ENCODE peak calls at places on chromosome 22, in five cellular contexts. One of them, this sample, is unnamed. For H3K9me3, the result is how much of the 10 kb centered on the place peaks cover.

GRCh38 chr22:44530106-44530505 is 32.1 kb upstream of the RTL6 start:
- DNase-seq in GM23248: peak
- DNase-seq in AG04450: no peak
- DNase-seq in uterus: no peak
- DNase-seq in CD4-positive, alpha-beta memory T cell: no peak
- DNase-seq in this sample: no peak

GRCh38 chr22:17098379-17098819 is 13.6 kb downstream of the IL17RA start:
- DNase-seq in GM23248: no peak
- DNase-seq in AG04450: no peak
- DNase-seq in uterus: no peak
- DNase-seq in CD4-positive, alpha-beta memory T cell: peak
- DNase-seq in this sample: peak

GRCh38 chr22:30202531-30203006 is 44.0 kb downstream of the LIF start:
- DNase-seq in GM23248: peak
- DNase-seq in AG04450: no peak
- DNase-seq in uterus: peak
- DNase-seq in CD4-positive, alpha-beta memory T cell: no peak
- DNase-seq in this sample: no peak

GRCh38 chr22:23067023-23067650 is 3.2 kb upstream of the GNAZ start:
- DNase-seq in GM23248: no peak
- DNase-seq in AG04450: no peak
- DNase-seq in uterus: peak
- DNase-seq in CD4-positive, alpha-beta memory T cell: no peak
- DNase-seq in this sample: no peak

GRCh38 chr22:27420817-27421361 is 380.7 kb downstream of the MN1 start:
- DNase-seq in GM23248: peak
- DNase-seq in AG04450: peak
- DNase-seq in uterus: peak
- DNase-seq in CD4-positive, alpha-beta memory T cell: no peak
- DNase-seq in this sample: no peak

GRCh38 chr22:17260950-17261349 is 41.7 kb upstream of the ADA2 start:
- DNase-seq in GM23248: no peak
- DNase-seq in AG04450: no peak
- DNase-seq in uterus: no peak
- DNase-seq in CD4-positive, alpha-beta memory T cell: no peak
- DNase-seq in this sample: no peak

GRCh38 chr22:33110562-33111163 is 52.5 kb upstream of the SYN3 start:
- DNase-seq in GM23248: peak
- DNase-seq in AG04450: no peak
- DNase-seq in uterus: no peak
- DNase-seq in CD4-positive, alpha-beta memory T cell: no peak
- DNase-seq in this sample: no peak

GRCh38 chr22:50691521-50691920 is 18.9 kb downstream of the SHANK3 start:
- DNase-seq in GM23248: peak
- DNase-seq in AG04450: no peak
- DNase-seq in uterus: no peak
- DNase-seq in CD4-positive, alpha-beta memory T cell: peak
- DNase-seq in this sample: peak

GRCh38 chr22:31626427-31627150 is 35.4 kb downstream of the PISD start:
- DNase-seq in GM23248: peak
- DNase-seq in AG04450: no peak
- DNase-seq in uterus: peak
- DNase-seq in CD4-positive, alpha-beta memory T cell: no peak
- DNase-seq in this sample: no peak

GRCh38 chr22:42357634-42358296 is 74.4 kb downstream of the NFAM1 start:
- DNase-seq in GM23248: no peak
- DNase-seq in AG04450: no peak
- DNase-seq in uterus: no peak
- DNase-seq in CD4-positive, alpha-beta memory T cell: no peak
- DNase-seq in this sample: no peak

GRCh38 chr22:26322179-26322905 is 106.7 kb upstream of the ASPHD2 start:
- DNase-seq in GM23248: peak
- DNase-seq in AG04450: peak
- DNase-seq in uterus: no peak
- DNase-seq in CD4-positive, alpha-beta memory T cell: no peak
- DNase-seq in this sample: no peak

GRCh38 chr22:45602824-45603301 is 68.8 kb upstream of the ATXN10 start:
- DNase-seq in GM23248: peak
- DNase-seq in AG04450: no peak
- DNase-seq in uterus: no peak
- DNase-seq in CD4-positive, alpha-beta memory T cell: no peak
- DNase-seq in this sample: no peak

GRCh38 chr22:48301421-48301820 is 1526.3 kb downstream of the BRD1 start:
- DNase-seq in GM23248: no peak
- DNase-seq in AG04450: no peak
- DNase-seq in uterus: no peak
- DNase-seq in CD4-positive, alpha-beta memory T cell: no peak
- DNase-seq in this sample: no peak

GRCh38 chr22:48299801-48300200 is 1527.9 kb downstream of the BRD1 start:
- DNase-seq in GM23248: no peak
- DNase-seq in AG04450: no peak
- DNase-seq in uterus: no peak
- DNase-seq in CD4-positive, alpha-beta memory T cell: no peak
- DNase-seq in this sample: no peak

GRCh38 chr22:48299124-48299523 is 1528.5 kb downstream of the BRD1 start:
- DNase-seq in GM23248: no peak
- DNase-seq in AG04450: no peak
- DNase-seq in uterus: no peak
- DNase-seq in CD4-positive, alpha-beta memory T cell: no peak
- DNase-seq in this sample: no peak

GRCh38 chr22:48301908-48302307 is 1525.8 kb downstream of the BRD1 start:
- DNase-seq in GM23248: no peak
- DNase-seq in AG04450: no peak
- DNase-seq in uterus: no peak
- DNase-seq in CD4-positive, alpha-beta memory T cell: no peak
- DNase-seq in this sample: no peak

DNA sequence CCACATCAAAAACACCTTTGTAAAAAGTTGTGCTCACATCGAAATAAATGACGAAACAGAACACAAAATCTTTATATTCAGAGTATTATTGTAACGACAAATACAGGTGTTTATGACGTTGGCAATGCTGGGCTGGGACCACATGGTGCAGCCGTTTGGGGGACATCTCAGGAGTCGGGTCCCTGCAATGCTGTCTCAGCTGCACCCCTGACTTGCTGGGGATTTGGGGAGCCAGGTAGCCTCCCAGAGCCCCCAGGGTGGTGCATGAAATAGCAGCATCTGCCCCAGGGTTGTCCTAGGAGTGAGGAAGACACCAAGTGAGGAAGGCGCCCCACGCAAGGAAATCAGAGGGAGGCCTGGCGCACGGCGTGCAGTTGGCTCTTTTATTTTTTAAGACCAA is 1526.8 kb downstream of the BRD1 start:
- DNase-seq in GM23248: no peak
- DNase-seq in AG04450: no peak
- DNase-seq in uterus: no peak
- DNase-seq in CD4-positive, alpha-beta memory T cell: no peak
- DNase-seq in this sample: no peak
- H3K9me3 ChIP-seq in GM23248: under half
- H3K9me3 ChIP-seq in AG04450: half or more
- H3K9me3 ChIP-seq in uterus: under half
- H3K9me3 ChIP-seq in CD4-positive, alpha-beta memory T cell: under half
- H3K9me3 ChIP-seq in this sample: under half

DNA sequence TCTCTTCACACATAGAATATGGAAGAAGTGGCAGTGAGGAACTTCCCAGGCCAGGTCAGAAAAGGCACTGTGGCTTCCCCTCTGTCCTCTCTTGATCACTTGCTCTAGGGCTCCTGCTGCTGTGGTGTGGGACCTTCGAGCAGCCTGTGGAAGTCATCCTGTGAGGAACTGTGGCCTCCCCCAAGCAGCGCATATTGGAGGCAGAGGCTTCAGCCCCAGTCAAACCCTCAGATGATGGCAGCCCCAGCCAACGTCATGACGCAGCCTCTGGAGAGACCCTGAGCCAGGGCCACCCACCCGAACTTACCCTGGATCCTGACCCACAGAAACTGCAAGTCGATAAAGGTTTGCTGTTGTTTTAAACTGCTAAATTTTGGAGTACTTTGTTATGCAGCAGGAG is 444.9 kb downstream of the TBC1D22A start:
- DNase-seq in GM23248: no peak
- DNase-seq in AG04450: no peak
- DNase-seq in uterus: no peak
- DNase-seq in CD4-positive, alpha-beta memory T cell: no peak
- DNase-seq in this sample: no peak
- H3K9me3 ChIP-seq in GM23248: under half
- H3K9me3 ChIP-seq in AG04450: under half
- H3K9me3 ChIP-seq in uterus: under half
- H3K9me3 ChIP-seq in CD4-positive, alpha-beta memory T cell: under half
- H3K9me3 ChIP-seq in this sample: under half

DNA sequence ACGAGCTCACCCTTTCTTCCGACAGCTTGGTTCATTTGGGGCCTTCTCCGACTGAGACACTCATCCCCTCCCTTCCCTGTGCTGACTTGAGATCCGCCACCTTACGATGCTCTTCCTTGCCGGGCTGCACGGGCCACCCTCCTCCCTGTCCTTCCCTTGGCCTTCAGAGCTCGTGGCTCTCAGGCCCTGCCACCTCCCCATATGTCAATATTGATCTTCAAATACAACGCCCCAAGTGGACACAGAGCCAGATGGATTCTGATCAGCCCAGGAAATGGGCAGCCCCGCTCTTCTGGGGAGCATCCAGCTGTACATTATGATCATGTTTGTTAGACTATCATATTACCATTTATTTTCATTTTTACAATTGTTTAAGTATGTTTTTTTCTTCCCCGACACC is 812.8 kb downstream of the TBC1D22A start:
- DNase-seq in GM23248: no peak
- DNase-seq in AG04450: no peak
- DNase-seq in uterus: no peak
- DNase-seq in CD4-positive, alpha-beta memory T cell: no peak
- DNase-seq in this sample: no peak
- H3K9me3 ChIP-seq in GM23248: under half
- H3K9me3 ChIP-seq in AG04450: under half
- H3K9me3 ChIP-seq in uterus: under half
- H3K9me3 ChIP-seq in CD4-positive, alpha-beta memory T cell: under half
- H3K9me3 ChIP-seq in this sample: under half

GRCh38 chr22:47298017-47298820 is 535.8 kb downstream of the TBC1D22A start:
- DNase-seq in GM23248: no peak
- DNase-seq in AG04450: no peak
- DNase-seq in uterus: no peak
- DNase-seq in CD4-positive, alpha-beta memory T cell: no peak
- DNase-seq in this sample: no peak
- H3K9me3 ChIP-seq in GM23248: under half
- H3K9me3 ChIP-seq in AG04450: under half
- H3K9me3 ChIP-seq in uterus: under half
- H3K9me3 ChIP-seq in CD4-positive, alpha-beta memory T cell: under half
- H3K9me3 ChIP-seq in this sample: under half

GRCh38 chr22:49392247-49392646 is 435.4 kb downstream of the BRD1 start:
- DNase-seq in GM23248: no peak
- DNase-seq in AG04450: no peak
- DNase-seq in uterus: no peak
- DNase-seq in CD4-positive, alpha-beta memory T cell: no peak
- DNase-seq in this sample: no peak

GRCh38 chr22:49393526-49393925 is 434.1 kb downstream of the BRD1 start:
- DNase-seq in GM23248: no peak
- DNase-seq in AG04450: no peak
- DNase-seq in uterus: no peak
- DNase-seq in CD4-positive, alpha-beta memory T cell: no peak
- DNase-seq in this sample: no peak

GRCh38 chr22:49395617-49396016 is 432.1 kb downstream of the BRD1 start:
- DNase-seq in GM23248: no peak
- DNase-seq in AG04450: no peak
- DNase-seq in uterus: no peak
- DNase-seq in CD4-positive, alpha-beta memory T cell: no peak
- DNase-seq in this sample: no peak

GRCh38 chr22:49392841-49393510 is 434.7 kb downstream of the BRD1 start:
- DNase-seq in GM23248: no peak
- DNase-seq in AG04450: no peak
- DNase-seq in uterus: no peak
- DNase-seq in CD4-positive, alpha-beta memory T cell: no peak
- DNase-seq in this sample: no peak

DNA sequence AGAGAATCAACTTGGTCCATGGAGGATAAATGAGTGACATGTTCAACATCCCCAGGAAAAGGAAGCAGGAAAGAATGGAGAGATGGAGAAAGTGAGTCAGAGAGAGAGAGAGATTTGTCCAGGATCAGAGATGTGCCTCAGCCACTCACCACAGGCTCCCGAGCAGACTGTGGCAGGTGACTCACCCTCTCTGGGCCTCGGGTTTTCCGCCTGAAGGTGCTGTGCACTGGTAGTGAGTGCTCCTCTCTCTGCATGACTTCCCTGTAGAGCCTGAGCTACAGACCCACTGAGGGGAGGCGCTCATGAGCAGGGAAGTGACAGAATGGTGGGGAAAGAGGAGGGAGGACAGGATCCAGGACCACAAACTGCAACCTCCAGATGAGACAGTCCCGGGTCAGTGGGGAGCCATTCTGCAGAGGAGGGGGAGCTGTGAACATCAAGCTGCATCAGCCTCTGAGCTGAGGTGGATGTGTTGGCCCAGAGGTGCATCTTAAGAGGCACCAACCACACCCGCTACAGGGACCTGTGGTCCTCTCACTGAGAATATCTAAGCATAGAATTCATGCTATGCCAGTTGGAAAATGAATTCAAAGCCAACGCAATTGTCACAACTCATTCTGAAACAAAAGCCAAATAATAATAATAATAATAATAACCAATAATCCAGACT is 433.4 kb downstream of the BRD1 start:
- DNase-seq in GM23248: no peak
- DNase-seq in AG04450: no peak
- DNase-seq in uterus: no peak
- DNase-seq in CD4-positive, alpha-beta memory T cell: no peak
- DNase-seq in this sample: no peak
- H3K9me3 ChIP-seq in GM23248: under half
- H3K9me3 ChIP-seq in AG04450: half or more
- H3K9me3 ChIP-seq in uterus: under half
- H3K9me3 ChIP-seq in CD4-positive, alpha-beta memory T cell: under half
- H3K9me3 ChIP-seq in this sample: under half

DNA sequence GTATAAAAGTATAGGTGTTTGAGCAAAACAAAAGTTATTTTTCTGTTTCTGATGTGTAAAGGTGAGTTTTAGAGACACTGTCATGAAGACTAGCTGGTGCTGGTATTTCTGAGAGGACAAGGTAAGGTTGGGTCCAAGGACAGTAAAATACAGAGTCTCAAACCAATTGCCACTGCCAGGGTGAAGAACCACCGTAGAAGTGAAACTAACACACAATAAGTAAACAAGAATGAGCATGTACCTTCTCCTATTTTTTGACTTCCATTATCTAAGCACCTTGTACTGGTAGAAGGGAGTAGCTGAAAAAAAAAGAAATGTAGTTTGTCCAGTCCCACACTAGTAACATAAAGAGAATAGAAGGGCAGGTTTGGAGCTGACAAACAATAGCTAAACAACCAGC is 117.3 kb downstream of the TTC28 start:
- DNase-seq in GM23248: no peak
- DNase-seq in AG04450: no peak
- DNase-seq in uterus: no peak
- DNase-seq in CD4-positive, alpha-beta memory T cell: no peak
- DNase-seq in this sample: no peak
- H3K9me3 ChIP-seq in GM23248: under half
- H3K9me3 ChIP-seq in AG04450: under half
- H3K9me3 ChIP-seq in uterus: under half
- H3K9me3 ChIP-seq in CD4-positive, alpha-beta memory T cell: under half
- H3K9me3 ChIP-seq in this sample: under half

This sample was measured in naive thymus-derived CD4-positive, alpha-beta T cell.